ENCODE peak calls at places on chromosomes 3 and 15, in ten cellular contexts. A, C, B, E, W, T, U, J, I and Q are unnamed samples.

GRCh38 chr15:85733415-85733814 is 61.3 kb downstream of the KLHL25 start:
- DNase-seq in U (no peak), A (no peak), I (no peak), W (no peak), E (no peak), C (no peak), J (no peak), T (no peak), B (no peak), Q (no peak)

GRCh38 chr3:713225-713624 is 379.6 kb upstream of the CNTN6 start:
- DNase-seq in C (no peak), A (peak), E (no peak), B (no peak), T (no peak), W (no peak), U (no peak), J (no peak), I (no peak), Q (no peak)

GRCh38 chr3:131402391-131403039 is 20.9 kb downstream of the NUDT16 start:
- DNase-seq in I (no peak), B (no peak), W (peak), A (peak), C (no peak), J (no peak), T (no peak), E (no peak), U (no peak), Q (no peak)

GRCh38 chr3:65534825-65535224 is 503.9 kb downstream of the MAGI1 start:
- DNase-seq in E (no peak), B (no peak), W (no peak), C (no peak), J (no peak), A (no peak), T (no peak), I (no peak), U (no peak), Q (no peak)

GRCh38 chr15:31360158-31360561 is 33.5 kb downstream of the KLF13 start:
- DNase-seq in A (no peak), U (no peak), W (no peak), E (no peak), T (no peak), C (no peak), I (no peak), B (no peak), J (no peak), Q (no peak)

GRCh38 chr3:104575631-104576030 is 791.1 kb upstream of the ALCAM start:
- DNase-seq in C (no peak), U (no peak), J (no peak), W (no peak), E (no peak), B (no peak), A (no peak), T (no peak), I (no peak), Q (no peak)

GRCh38 chr15:66066005-66066404 is 187.5 kb downstream of the MEGF11 start:
- DNase-seq in A (no peak), T (no peak), B (no peak), E (no peak), U (no peak), I (peak), C (no peak), W (no peak), J (no peak), Q (no peak)

GRCh38 chr15:46556559-46556958 is 921.7 kb downstream of the SQOR start:
- DNase-seq in I (no peak), B (no peak), J (no peak), W (no peak), U (no peak), T (no peak), C (no peak), E (no peak), A (no peak), Q (no peak)

GRCh38 chr3:112129925-112130637 is 3.0 kb downstream of the GCSAM start:
- DNase-seq in W (no peak), A (no peak), C (no peak), B (no peak), U (no peak), E (no peak), T (no peak), I (no peak), J (no peak), Q (no peak)

GRCh38 chr3:140342668-140343067 is 335.2 kb upstream of the TRIM42 start:
- DNase-seq in E (no peak), W (no peak), T (no peak), I (no peak), J (no peak), A (no peak), C (no peak), U (no peak), B (no peak), Q (no peak)

GRCh38 chr3:62723636-62724217 is 151.5 kb downstream of the CADPS start:
- DNase-seq in W (no peak), U (no peak), B (no peak), A (no peak), E (no peak), C (no peak), I (no peak), T (no peak), J (no peak), Q (no peak)

GRCh38 chr15:59649603-59650002 is 7.7 kb downstream of the GTF2A2 start:
- DNase-seq in W (no peak), I (no peak), T (no peak), E (no peak), B (no peak), J (no peak), C (no peak), U (no peak), A (no peak), Q (no peak)

GRCh38 chr15:31067890-31068603 is 33.5 kb downstream of the TRPM1 start:
- DNase-seq in E (no peak), C (no peak), T (no peak), W (no peak), A (no peak), I (no peak), B (no peak), J (no peak), U (no peak), Q (no peak)

GRCh38 chr15:71551566-71551965 is 258.8 kb upstream of the NR2E3 start:
- DNase-seq in W (no peak), J (no peak), A (no peak), B (no peak), U (no peak), C (no peak), T (no peak), I (no peak), E (no peak), Q (no peak)

GRCh38 chr3:31094048-31094447 is 199.6 kb upstream of the GADL1 start:
- DNase-seq in U (no peak), J (peak), E (no peak), W (no peak), T (no peak), A (no peak), C (no peak), B (no peak), I (no peak), Q (no peak)

GRCh38 chr15:97947465-97948262 is 12.8 kb upstream of the ARRDC4 start:
- DNase-seq in J (peak), I (no peak), C (no peak), E (no peak), U (no peak), A (no peak), T (no peak), B (no peak), W (no peak), Q (no peak)

GRCh38 chr15:92981333-92981732 is 81.2 kb downstream of the CHD2 start:
- DNase-seq in E (no peak), J (no peak), B (no peak), I (no peak), C (no peak), A (peak), W (no peak), T (no peak), U (no peak), Q (no peak)

GRCh38 chr15:50224606-50225005 is 40.9 kb downstream of the HDC start:
- DNase-seq in W (peak), B (peak), T (no peak), A (no peak), C (no peak), U (no peak), E (no peak), J (no peak), I (no peak), Q (no peak)

GRCh38 chr15:58115692-58116091 is 22.5 kb upstream of the AQP9 start:
- DNase-seq in J (peak), U (no peak), E (no peak), I (no peak), C (no peak), B (no peak), A (peak), T (no peak), W (peak), Q (no peak)

GRCh38 chr3:157083824-157084223 is 76.1 kb downstream of the CCNL1 start:
- DNase-seq in C (no peak), W (no peak), B (no peak), A (no peak), J (no peak), T (no peak), E (no peak), U (no peak), I (no peak), Q (no peak)

GRCh38 chr15:100429116-100429728 is 87.4 kb upstream of the ADAMTS17 start:
- DNase-seq in B (no peak), W (no peak), T (no peak), A (no peak), C (peak), U (no peak), J (no peak), E (no peak), I (no peak), Q (no peak)

GRCh38 chr15:68603951-68604350 is 25.2 kb downstream of the CORO2B start:
- DNase-seq in E (no peak), J (no peak), C (peak), U (no peak), B (no peak), T (no peak), W (no peak), I (no peak), A (no peak), Q (no peak)

GRCh38 chr3:123385072-123385471 is 63.8 kb downstream of the ADCY5 start:
- DNase-seq in I (peak), T (no peak), E (no peak), U (no peak), A (no peak), W (no peak), J (no peak), C (peak), B (peak), Q (no peak)

DNA sequence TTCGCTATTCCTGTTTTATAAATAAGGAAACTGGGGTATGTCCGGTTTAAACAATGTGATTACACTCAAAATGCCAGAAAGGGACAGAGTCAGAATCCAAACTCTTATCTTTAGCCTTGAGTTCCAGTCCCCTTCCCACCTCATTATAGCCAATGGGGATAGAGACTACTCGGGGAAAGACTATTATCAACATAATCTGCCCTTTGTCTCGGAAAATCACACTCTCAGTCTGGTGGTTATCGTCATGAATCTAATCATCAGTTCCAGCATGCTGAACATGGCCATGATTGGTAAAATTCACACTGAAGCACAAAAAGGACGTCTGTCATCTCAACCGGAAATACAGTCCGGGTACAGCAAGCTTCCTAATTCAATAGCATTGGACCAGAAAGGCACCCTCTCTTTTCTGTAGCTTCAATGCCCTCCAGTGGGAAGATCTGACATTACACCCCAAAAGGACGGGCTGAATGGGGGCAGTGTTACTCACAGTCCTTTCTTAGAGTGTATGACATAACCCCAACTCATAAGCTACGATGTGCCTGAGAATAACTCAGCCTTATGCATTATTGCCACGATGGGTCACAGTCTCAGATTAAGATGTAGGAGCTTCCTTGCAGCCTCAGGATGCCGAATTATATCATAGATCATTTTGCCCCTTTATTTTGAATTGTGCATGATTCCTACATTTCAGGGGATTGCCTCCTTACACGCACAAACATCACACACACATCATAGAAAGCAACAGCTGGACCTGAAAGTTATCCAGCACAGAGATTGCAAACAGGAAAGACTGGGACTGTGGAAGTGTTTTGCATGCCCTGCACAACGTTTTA is 390.4 kb upstream of the LMCD1 start:
- DNase-seq in I (no peak), W (peak), E (peak), C (no peak), U (peak), T (peak), A (peak), J (peak), B (peak), Q (peak)
- H3K4me3 ChIP-seq in I (no peak), W (peak), E (peak), C (peak), U (no peak), T (peak), A (no peak), J (no peak), B (peak), Q (no peak)

GRCh38 chr3:55270976-55271375 is 216.1 kb downstream of the WNT5A start:
- DNase-seq in W (peak), I (no peak), J (no peak), E (no peak), A (no peak), U (no peak), T (no peak), B (no peak), C (no peak), Q (no peak)

GRCh38 chr3:55269096-55269495 is 218.0 kb downstream of the WNT5A start:
- DNase-seq in B (no peak), T (no peak), I (no peak), W (no peak), A (no peak), C (no peak), E (no peak), U (no peak), J (no peak), Q (no peak)

GRCh38 chr3:55264933-55265332 is 222.2 kb downstream of the WNT5A start:
- DNase-seq in B (no peak), A (no peak), E (no peak), J (no peak), C (no peak), I (no peak), W (no peak), T (no peak), U (no peak), Q (no peak)

GRCh38 chr3:55269636-55270035 is 217.5 kb downstream of the WNT5A start:
- DNase-seq in I (no peak), A (no peak), B (no peak), U (no peak), T (no peak), C (no peak), J (no peak), W (no peak), E (no peak), Q (no peak)

GRCh38 chr3:55267206-55267930 is 219.7 kb downstream of the WNT5A start:
- DNase-seq in J (no peak), B (no peak), W (peak), E (no peak), T (no peak), U (no peak), A (no peak), I (no peak), C (no peak), Q (no peak)
- H3K4me3 ChIP-seq in J (no peak), B (no peak), W (no peak), E (no peak), T (no peak), U (no peak), A (no peak), I (no peak), C (no peak), Q (no peak)

DNA sequence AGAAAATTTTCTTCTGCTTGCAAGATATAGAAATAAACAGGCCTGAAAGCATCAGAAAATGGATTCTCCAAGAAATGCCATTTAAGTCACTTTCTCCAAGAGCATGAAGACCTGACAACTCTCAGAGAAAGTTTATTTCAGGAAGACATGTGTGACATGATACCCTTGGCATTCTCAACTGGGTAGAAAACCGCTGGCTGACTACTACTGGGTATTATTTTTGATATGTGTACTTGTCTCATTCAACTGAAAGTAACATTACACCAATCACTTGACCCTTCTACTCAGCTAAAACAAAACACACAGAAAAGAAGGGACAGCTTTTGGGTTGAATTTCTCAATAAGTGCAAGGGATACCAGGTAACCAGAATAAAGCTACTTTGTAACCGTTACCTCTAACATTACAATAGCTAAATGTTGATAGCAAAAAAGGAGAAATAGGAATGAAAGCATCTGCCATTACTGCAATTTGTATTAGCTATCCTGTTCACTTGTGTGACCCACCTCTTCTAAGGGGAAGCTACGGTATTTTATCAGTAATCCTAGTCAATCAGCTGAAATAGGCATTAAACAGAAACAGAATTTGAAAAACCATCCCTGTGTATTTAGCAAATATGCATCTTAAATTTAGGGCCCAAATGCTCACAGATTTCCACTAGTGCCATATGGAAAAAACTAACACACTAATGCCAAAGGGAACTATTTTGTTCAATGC is 7.3 kb downstream of the TRA2B start:
- DNase-seq in B (peak), U (no peak), I (no peak), T (no peak), J (no peak), A (no peak), W (peak), C (no peak), E (no peak), Q (no peak)
- H3K4me3 ChIP-seq in B (peak), U (no peak), I (no peak), T (no peak), J (no peak), A (peak), W (no peak), C (peak), E (peak), Q (no peak)

DNA sequence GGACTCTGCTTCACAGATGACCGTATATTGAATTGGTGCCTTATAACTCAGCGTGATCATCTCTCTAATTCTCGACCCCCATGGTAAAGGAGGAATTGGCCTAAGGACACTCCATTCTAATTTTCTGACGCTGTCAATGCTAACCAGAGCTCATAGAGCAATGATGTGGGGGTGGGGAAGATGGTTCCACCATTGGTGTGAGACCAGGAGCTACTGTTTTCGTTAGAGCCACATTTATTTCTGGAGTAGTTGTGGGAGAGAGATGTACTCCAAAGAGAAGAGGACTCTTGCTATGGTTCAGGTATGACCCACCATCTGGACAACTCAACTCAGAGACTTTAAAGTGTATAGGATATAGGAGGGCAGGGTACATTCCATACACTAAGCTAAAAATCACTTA is 16.3 kb downstream of the ZBTB38 start:
- DNase-seq in C (no peak), E (no peak), W (no peak), T (no peak), B (no peak), I (no peak), A (no peak), U (no peak), J (no peak), Q (no peak)
- H3K4me3 ChIP-seq in C (no peak), E (no peak), W (peak), T (no peak), B (no peak), I (no peak), A (no peak), U (no peak), J (no peak), Q (no peak)

GRCh38 chr15:55914446-55914845 is 79.0 kb downstream of the NEDD4 start:
- DNase-seq in B (no peak), T (no peak), W (peak), C (no peak), J (no peak), I (no peak), E (no peak), U (no peak), A (no peak), Q (no peak)
- H3K4me3 ChIP-seq in B (no peak), T (no peak), W (peak), C (no peak), J (no peak), I (no peak), E (no peak), U (no peak), A (no peak), Q (no peak)

GRCh38 chr3:102035118-102035517 is 185.8 kb downstream of the NFKBIZ start:
- DNase-seq in W (no peak), T (no peak), U (no peak), I (no peak), C (no peak), E (no peak), B (no peak), A (peak), J (no peak), Q (no peak)
- H3K4me3 ChIP-seq in W (no peak), T (no peak), U (no peak), I (no peak), C (no peak), E (no peak), B (no peak), A (no peak), J (no peak), Q (no peak)

GRCh38 chr3:13346481-13347389 is 73.4 kb downstream of the NUP210 start:
- DNase-seq in B (no peak), C (peak), W (no peak), I (no peak), E (no peak), T (peak), J (no peak), U (peak), A (no peak), Q (peak)

GRCh38 chr3:13348671-13349396 is 71.3 kb downstream of the NUP210 start:
- DNase-seq in E (no peak), B (no peak), J (no peak), A (no peak), U (peak), C (no peak), I (no peak), T (no peak), W (peak), Q (peak)

GRCh38 chr3:13348100-13348499 is 72.0 kb downstream of the NUP210 start:
- DNase-seq in E (no peak), C (no peak), U (no peak), A (no peak), W (no peak), T (no peak), B (no peak), J (no peak), I (no peak), Q (no peak)

GRCh38 chr3:13345772-13346171 is 74.3 kb downstream of the NUP210 start:
- DNase-seq in C (no peak), J (no peak), I (no peak), E (no peak), W (no peak), T (no peak), B (no peak), U (no peak), A (no peak), Q (no peak)

DNA sequence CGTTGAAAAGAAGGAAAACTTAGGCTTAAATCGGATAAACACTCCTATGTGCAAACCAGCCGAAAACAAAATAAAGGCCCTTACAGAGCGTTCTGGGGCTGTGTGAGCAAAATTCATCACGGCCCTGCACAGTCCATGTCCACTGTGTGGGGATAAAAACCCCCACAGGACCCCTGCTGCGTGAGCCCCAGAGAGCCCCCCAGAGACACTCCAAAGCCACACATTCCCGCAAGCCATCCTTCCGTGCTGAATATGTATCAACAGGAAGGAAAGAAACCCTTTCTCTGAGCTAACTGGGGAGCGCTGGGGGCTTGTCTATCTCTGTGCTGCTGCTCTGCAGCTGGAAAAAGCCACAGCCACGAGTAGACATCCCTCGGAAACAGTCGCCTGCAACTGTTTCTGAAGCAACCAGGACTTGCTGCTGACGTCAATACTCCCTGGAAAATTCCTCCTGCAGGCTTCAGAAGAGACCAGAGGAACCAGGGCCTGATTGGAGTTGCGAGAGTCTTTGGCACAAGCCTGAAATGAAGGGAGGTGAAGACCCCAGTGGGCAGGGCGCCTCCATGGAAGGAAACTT is 72.6 kb downstream of the NUP210 start:
- DNase-seq in U (no peak), J (peak), B (peak), I (no peak), E (no peak), T (no peak), W (peak), A (no peak), C (no peak), Q (peak)
- H3K4me3 ChIP-seq in U (no peak), J (no peak), B (no peak), I (no peak), E (no peak), T (no peak), W (no peak), A (no peak), C (no peak), Q (no peak)